ENCODE peak calls at places on chromosomes 5 and 9, in four cellular contexts. One of them, this sample, is unnamed.

GRCh38 chr9:36892279-36892678 is 141.8 kb downstream of the PAX5 start:
- DNase-seq in breast epithelium: no peak
- DNase-seq in pancreas: no peak
- DNase-seq in GM23248: no peak
- DNase-seq in this sample: no peak

GRCh38 chr5:155068616-155069100 is 55.1 kb downstream of the KIF4B start:
- DNase-seq in breast epithelium: no peak
- DNase-seq in pancreas: no peak
- DNase-seq in GM23248: no peak
- DNase-seq in this sample: no peak

GRCh38 chr5:60325870-60326269 is 374.1 kb downstream of the DEPDC1B start:
- DNase-seq in breast epithelium: no peak
- DNase-seq in pancreas: no peak
- DNase-seq in GM23248: no peak
- DNase-seq in this sample: no peak

GRCh38 chr9:33791117-33791516 is 4.2 kb upstream of the PRSS3 start:
- DNase-seq in breast epithelium: no peak
- DNase-seq in pancreas: peak; percentile 72
- DNase-seq in GM23248: peak; percentile 87
- DNase-seq in this sample: no peak

GRCh38 chr5:141941307-141941706 is 16.7 kb downstream of the PCDH12 start:
- DNase-seq in breast epithelium: peak; percentile 30
- DNase-seq in pancreas: no peak
- DNase-seq in GM23248: peak; percentile 83
- DNase-seq in this sample: no peak

GRCh38 chr5:34854459-34855174 is 15.7 kb downstream of the TTC23L start:
- DNase-seq in breast epithelium: no peak
- DNase-seq in pancreas: no peak
- DNase-seq in GM23248: peak; percentile 15
- DNase-seq in this sample: no peak

GRCh38 chr5:6831678-6832077 is 118.4 kb downstream of the TENT4A start:
- DNase-seq in breast epithelium: no peak
- DNase-seq in pancreas: no peak
- DNase-seq in GM23248: no peak
- DNase-seq in this sample: no peak

GRCh38 chr9:34588671-34589370 is 703 bp downstream of the CNTFR start:
- DNase-seq in breast epithelium: no peak
- DNase-seq in pancreas: no peak
- DNase-seq in GM23248: no peak
- DNase-seq in this sample: no peak

GRCh38 chr9:77563205-77563604 is 84.9 kb downstream of the GNA14 start:
- DNase-seq in breast epithelium: no peak
- DNase-seq in pancreas: no peak
- DNase-seq in GM23248: no peak
- DNase-seq in this sample: no peak

GRCh38 chr9:114161518-114161917 is 6.2 kb downstream of the COL27A1 start:
- DNase-seq in breast epithelium: no peak
- DNase-seq in pancreas: no peak
- DNase-seq in GM23248: no peak
- DNase-seq in this sample: no peak

GRCh38 chr9:76621011-76621410 is 143.2 kb upstream of the PCA3 start:
- DNase-seq in breast epithelium: no peak
- DNase-seq in pancreas: no peak
- DNase-seq in GM23248: no peak
- DNase-seq in this sample: no peak

GRCh38 chr9:115058684-115059315 is 59.2 kb downstream of the TNC start:
- DNase-seq in breast epithelium: no peak
- DNase-seq in pancreas: no peak
- DNase-seq in GM23248: peak; percentile 87
- DNase-seq in this sample: no peak

GRCh38 chr5:133653602-133653995 is 41.3 kb upstream of the FSTL4 start:
- DNase-seq in breast epithelium: no peak
- DNase-seq in pancreas: no peak
- DNase-seq in GM23248: no peak
- DNase-seq in this sample: no peak

GRCh38 chr9:109349431-109349846 is 28.6 kb upstream of the EPB41L4B start:
- DNase-seq in breast epithelium: no peak
- DNase-seq in pancreas: peak; percentile 28
- DNase-seq in GM23248: peak; percentile 97
- DNase-seq in this sample: no peak

GRCh38 chr5:170745481-170746061 is 38.0 kb upstream of the GABRP start:
- DNase-seq in breast epithelium: peak; percentile 69
- DNase-seq in pancreas: peak; percentile 45
- DNase-seq in GM23248: peak; percentile 38
- DNase-seq in this sample: no peak

DNA sequence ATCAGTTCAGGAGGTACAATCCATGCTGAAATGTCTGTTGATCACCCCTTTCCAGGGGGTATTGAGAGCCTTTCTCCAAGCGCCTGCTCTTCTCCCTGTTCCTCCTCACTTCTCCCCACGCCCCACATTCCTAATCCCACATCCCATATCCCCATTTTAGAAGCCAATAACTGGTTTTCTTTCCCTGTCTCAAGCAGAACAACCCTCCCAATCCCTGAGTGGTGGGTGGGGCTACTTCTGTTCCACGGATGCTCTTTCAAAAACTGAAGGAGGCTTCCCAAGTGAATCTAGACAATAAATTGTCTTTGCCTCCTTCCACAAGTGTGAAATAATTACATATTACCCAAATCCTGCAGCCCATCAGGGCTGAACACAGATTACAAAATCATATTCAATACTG is 77.0 kb upstream of the SEMA6A start:
- DNase-seq in breast epithelium: no peak
- DNase-seq in pancreas: no peak
- DNase-seq in GM23248: no peak
- DNase-seq in this sample: no peak
- H3K27ac ChIP-seq in breast epithelium: peak overlapping the region; percentile 23
- H3K27ac ChIP-seq in pancreas: no peak overlapping the region
- H3K27ac ChIP-seq in GM23248: no peak overlapping the region
- H3K27ac ChIP-seq in this sample: no peak overlapping the region

DNA sequence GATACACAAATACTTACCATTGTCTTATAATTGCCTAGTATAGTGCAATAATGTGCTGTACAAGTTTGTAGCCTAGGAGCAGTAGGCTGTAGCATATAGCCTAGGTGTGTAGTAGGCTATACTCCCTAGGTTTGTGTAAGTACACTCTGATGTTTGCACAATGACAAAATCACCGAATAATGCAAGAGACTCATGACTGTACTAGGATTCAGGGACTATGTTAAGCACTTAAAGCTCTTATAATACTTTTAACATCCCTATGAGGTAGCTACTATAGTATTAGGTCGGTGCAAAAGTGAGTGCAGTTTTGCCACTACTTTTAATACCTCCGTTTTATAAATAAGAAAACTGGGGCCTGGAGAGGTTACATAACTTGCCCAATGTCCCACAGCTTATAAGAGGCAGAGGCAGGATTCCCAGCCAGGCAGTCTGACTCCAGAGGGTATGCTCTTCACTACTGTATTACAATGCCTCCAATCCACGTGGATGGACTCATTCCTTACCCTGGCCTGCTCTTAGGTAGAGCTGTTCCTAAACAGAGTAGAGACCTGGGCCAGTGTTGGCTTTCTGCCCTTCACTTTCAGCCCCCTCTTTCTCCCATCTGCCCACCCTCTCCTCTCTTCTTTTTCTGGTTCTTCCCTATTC is 113.9 kb downstream of the CARTPT start:
- DNase-seq in breast epithelium: no peak
- DNase-seq in pancreas: no peak
- DNase-seq in GM23248: no peak
- DNase-seq in this sample: no peak
- H3K4me1 ChIP-seq in breast epithelium: no peaks in the 10 kb centered on the region
- H3K4me1 ChIP-seq in pancreas: peaks cover 6% of the 10 kb centered on the region
- H3K4me1 ChIP-seq in GM23248: peaks cover 21% of the 10 kb centered on the region
- H3K4me1 ChIP-seq in this sample: no peaks in the 10 kb centered on the region

GRCh38 chr5:16870878-16871277 is 65.2 kb downstream of the MYO10 start:
- DNase-seq in breast epithelium: no peak
- DNase-seq in pancreas: no peak
- DNase-seq in GM23248: no peak
- DNase-seq in this sample: no peak
- H3K9me3 ChIP-seq in breast epithelium: peaks cover 8% of the 10 kb centered on the region
- H3K9me3 ChIP-seq in pancreas: no peaks in the 10 kb centered on the region
- H3K9me3 ChIP-seq in GM23248: no peaks in the 10 kb centered on the region
- H3K9me3 ChIP-seq in this sample: no peaks in the 10 kb centered on the region

DNA sequence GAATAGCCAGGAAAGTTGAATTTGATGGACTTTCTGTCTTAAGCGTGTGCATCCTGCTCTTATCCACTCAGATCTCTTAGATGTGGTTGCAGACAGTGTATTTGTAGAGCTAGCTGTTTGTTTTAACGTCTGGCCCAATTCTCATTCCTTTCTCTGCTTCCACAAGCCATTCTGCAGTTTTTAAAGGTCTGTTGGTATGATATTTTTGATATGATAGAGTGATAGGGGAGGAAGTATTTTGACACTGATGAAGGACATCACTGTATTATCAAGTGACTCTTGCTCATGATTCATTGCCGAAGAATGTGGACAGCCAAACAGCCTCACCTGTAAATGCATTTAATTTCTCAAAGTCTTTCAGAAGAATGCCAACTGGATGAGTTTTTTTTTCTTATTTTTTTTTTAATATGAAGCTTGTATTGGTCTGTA is 4.5 kb downstream of the TJP2 start:
- DNase-seq in breast epithelium: no peak
- DNase-seq in pancreas: no peak
- DNase-seq in GM23248: no peak
- DNase-seq in this sample: no peak
- H3K27ac ChIP-seq in breast epithelium: no peak overlapping the region
- H3K27ac ChIP-seq in pancreas: no peak overlapping the region
- H3K27ac ChIP-seq in GM23248: no peak overlapping the region
- H3K27ac ChIP-seq in this sample: no peak overlapping the region

DNA sequence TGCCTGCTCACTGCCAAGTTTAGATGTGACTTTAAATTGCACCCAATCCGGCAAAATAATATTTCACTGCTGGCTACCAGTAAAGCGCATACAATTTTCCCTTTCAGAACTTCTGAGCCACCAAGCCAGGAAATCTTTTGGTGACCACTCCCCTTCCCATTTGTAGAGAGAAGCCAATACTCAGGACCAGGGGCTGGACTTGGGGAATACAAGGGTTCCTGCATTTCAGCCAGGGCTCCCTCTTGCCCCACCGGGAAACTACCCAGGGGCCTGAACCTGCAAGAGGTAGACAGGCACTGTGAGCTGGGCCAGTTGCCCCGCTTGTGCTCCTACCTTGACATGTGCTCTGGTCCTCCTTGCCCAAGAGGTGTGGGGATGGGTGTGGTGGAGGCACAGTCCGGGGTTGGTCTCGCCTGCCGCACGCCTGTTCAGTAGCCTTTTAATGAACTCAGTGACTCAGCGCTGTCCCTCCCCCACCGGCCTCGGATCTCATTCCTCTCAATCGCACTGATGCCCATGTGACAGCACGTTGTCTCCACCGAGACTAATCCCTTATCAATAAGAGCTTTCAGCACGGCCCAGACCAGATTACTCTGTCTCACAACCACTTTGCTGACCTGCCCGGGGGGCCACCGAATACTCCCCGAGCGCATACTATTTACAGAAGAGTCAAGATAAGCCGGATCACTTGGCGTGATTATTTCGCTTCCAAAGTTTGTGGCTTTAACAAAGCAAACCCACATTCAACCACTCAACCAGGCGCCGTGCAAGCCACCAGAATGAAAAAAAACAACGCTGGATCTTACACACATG is 226.5 kb downstream of the DCP2 start:
- DNase-seq in breast epithelium: peak; percentile 23
- DNase-seq in pancreas: no peak
- DNase-seq in GM23248: peak; percentile 46
- DNase-seq in this sample: no peak
- H3K4me1 ChIP-seq in breast epithelium: no peaks in the 10 kb centered on the region
- H3K4me1 ChIP-seq in pancreas: no peaks in the 10 kb centered on the region
- H3K4me1 ChIP-seq in GM23248: peaks cover 24% of the 10 kb centered on the region
- H3K4me1 ChIP-seq in this sample: no peaks in the 10 kb centered on the region